ENCODE peak calls at places on chromosomes 7 and 10, in ten cellular contexts. W is activated CD8-positive, alpha-beta T cell treated with anti-CD3 and anti-CD28 coated beads, Interleukin-2, amount 10 ng/mL, durations not matched to agents 7 days and 5 days; V is T-helper 2 cell; Y is B cell; H is astrocyte of the cerebellum; A is NCI-H1092; U is heart right ventricle; J is central memory CD4-positive, alpha-beta T cell; G is CD4-positive, alpha-beta T cell; O is upper lobe of right lung. M is an unnamed sample.
A peak's percentile ranks its signal among the peaks of the same experiment; 100 is the strongest.

GRCh38 chr10:133034762-133035161 is 53.0 kb upstream of the ADGRA1 start:
- DNase-seq in V (no peak), U (no peak), A (no peak), Y (no peak), J (no peak), O (no peak), G (no peak), H (no peak), W (no peak), M (no peak)

GRCh38 chr10:34813626-34814227 is 1.4 kb downstream of the PARD3 start:
- DNase-seq in J (no peak), A (no peak), W (no peak), G (no peak), Y (no peak), H (peak; percentile 19), O (no peak), V (no peak), U (peak; percentile 29), M (no peak)

GRCh38 chr7:64795176-64795575 is 948 bp downstream of the ZNF138 start:
- DNase-seq in V (no peak), H (no peak), J (no peak), A (no peak), W (no peak), U (no peak), G (no peak), Y (no peak), O (no peak), M (no peak)

GRCh38 chr7:30468791-30469190 is 9.8 kb downstream of the NOD1 start:
- DNase-seq in G (no peak), Y (no peak), H (no peak), O (no peak), V (no peak), A (no peak), W (no peak), J (no peak), U (no peak), M (no peak)

GRCh38 chr7:95688931-95689453 is 83.4 kb upstream of the DYNC1I1 start:
- DNase-seq in U (no peak), V (no peak), J (no peak), A (peak; percentile 79), W (no peak), Y (no peak), H (peak; percentile 4), G (no peak), O (no peak), M (no peak)

GRCh38 chr7:86846494-86847190 is 202.9 kb downstream of the GRM3 start:
- DNase-seq in A (peak; percentile 73), O (no peak), Y (no peak), J (no peak), G (no peak), H (no peak), W (no peak), U (no peak), V (no peak), M (no peak)

GRCh38 chr7:19674266-19674960 is 34.4 kb downstream of the POLR1F start:
- DNase-seq in Y (no peak), V (no peak), H (peak; percentile 39), J (no peak), A (no peak), W (no peak), G (no peak), U (no peak), O (no peak), M (no peak)

GRCh38 chr10:59844436-59844835 is 61.9 kb downstream of the CCDC6 start:
- DNase-seq in G (no peak), U (no peak), W (no peak), O (no peak), V (no peak), A (no peak), J (no peak), H (no peak), Y (no peak), M (no peak)

GRCh38 chr7:142584765-142585164 is 164.5 kb upstream of the PRSS1 start:
- DNase-seq in Y (no peak), J (no peak), G (no peak), W (no peak), V (no peak), O (no peak), A (no peak), H (no peak), U (no peak), M (no peak)

GRCh38 chr10:11517150-11517549 is 94.3 kb downstream of the USP6NL start:
- DNase-seq in W (no peak), J (no peak), O (no peak), G (no peak), U (no peak), H (no peak), V (no peak), A (no peak), Y (no peak), M (no peak)

GRCh38 chr7:23214938-23215337 is 31.6 kb upstream of the GPNMB start:
- DNase-seq in O (no peak), J (no peak), H (no peak), G (no peak), V (no peak), U (no peak), W (no peak), Y (no peak), A (no peak), M (no peak)

GRCh38 chr10:70866424-70866823 is 21.9 kb downstream of the PCBD1 start:
- DNase-seq in W (no peak), V (no peak), G (no peak), H (no peak), J (no peak), A (no peak), O (no peak), Y (no peak), U (no peak), M (no peak)

GRCh38 chr7:95642173-95642572 is 45.9 kb upstream of the PDK4 start:
- DNase-seq in O (no peak), W (no peak), V (no peak), Y (no peak), U (no peak), H (no peak), J (no peak), A (no peak), G (no peak), M (no peak)

GRCh38 chr7:120732256-120732655 is 125.7 kb downstream of the TSPAN12 start:
- DNase-seq in Y (no peak), J (no peak), V (no peak), O (no peak), A (no peak), W (no peak), G (no peak), U (no peak), H (no peak), M (no peak)

GRCh38 chr7:148575640-148576411 is 14.7 kb upstream of the C7orf33 start:
- DNase-seq in A (peak; percentile 69), W (peak; percentile 80), O (peak; percentile 84), J (peak; percentile 45), U (peak; percentile 63), Y (peak; percentile 62), H (peak; percentile 36), G (peak; percentile 63), V (peak; percentile 62), M (peak; percentile 61)

GRCh38 chr7:117621075-117621474 is 141.2 kb downstream of the CFTR start:
- DNase-seq in V (no peak), G (no peak), W (no peak), Y (no peak), H (no peak), O (no peak), A (no peak), J (no peak), U (no peak), M (no peak)

GRCh38 chr10:87659571-87660483 is at the start of gene PAPSS2:
- DNase-seq in O (peak; percentile 89), V (no peak), H (no peak), G (peak; percentile 1), U (peak; percentile 75), Y (no peak), W (no peak), J (no peak), A (no peak), M (peak; percentile 65)

GRCh38 chr7:133633055-133633454 is 380.2 kb downstream of the EXOC4 start:
- DNase-seq in W (no peak), A (no peak), V (no peak), O (no peak), J (no peak), U (no peak), G (no peak), Y (no peak), H (no peak), M (no peak)

GRCh38 chr10:62534051-62534450 is 159.9 kb downstream of the ZNF365 start:
- DNase-seq in O (no peak), U (no peak), G (no peak), V (no peak), A (no peak), W (no peak), J (no peak), H (no peak), Y (no peak), M (no peak)

GRCh38 chr10:79434816-79435215 is 10.6 kb downstream of the ZCCHC24 start:
- DNase-seq in O (peak; percentile 40), J (no peak), G (no peak), A (no peak), W (no peak), H (no peak), Y (no peak), U (no peak), V (no peak), M (no peak)

GRCh38 chr7:1619152-1620079 is 49.6 kb upstream of the PSMG3 start:
- DNase-seq in W (no peak), G (no peak), J (no peak), A (no peak), V (no peak), H (no peak), U (no peak), Y (no peak), O (no peak), M (no peak)

GRCh38 chr10:4262449-4262848 is 477.4 kb upstream of the KLF6 start:
- DNase-seq in V (no peak), W (no peak), H (no peak), O (no peak), G (no peak), U (no peak), A (no peak), J (no peak), Y (no peak), M (no peak)

M was measured in GM13976.